ENCODE peak calls at places on chromosomes 13 and 19, in four cellular contexts. X, P, O and J are unnamed samples.

GRCh38 chr19:6034512-6034911 is 56.6 kb upstream of the RANBP3 start:
- DNase-seq in X (no peak), O (no peak), P (no peak), J (no peak)

GRCh38 chr19:46221981-46222610 is 7.4 kb upstream of the IGFL1 start:
- DNase-seq in O (peak), X (peak), P (peak), J (peak)

GRCh38 chr13:60261432-60262351 is 98.0 kb upstream of the DIAPH3 start:
- DNase-seq in O (no peak), X (no peak), P (no peak), J (peak)

GRCh38 chr19:15292847-15293582 is 39.3 kb downstream of the BRD4 start:
- DNase-seq in P (no peak), O (no peak), X (no peak), J (no peak)

GRCh38 chr19:48836089-48837017 is at the start of gene HSD17B14:
- DNase-seq in X (peak), O (peak), P (peak), J (peak)

GRCh38 chr19:2032296-2032941 is 16.9 kb upstream of the BTBD2 start:
- DNase-seq in X (peak), P (peak), O (peak), J (peak)

GRCh38 chr19:29524201-29524911 is 1.4 kb upstream of the VSTM2B start:
- DNase-seq in X (no peak), O (no peak), P (no peak), J (peak)

GRCh38 chr19:55811340-55811739 is 20.5 kb downstream of the NLRP11 start:
- DNase-seq in X (no peak), P (no peak), O (no peak), J (no peak)

GRCh38 chr13:22505489-22505888 is 675.3 kb upstream of the SGCG start:
- DNase-seq in P (no peak), X (no peak), O (no peak), J (no peak)

GRCh38 chr19:48780684-48781391 is 25.5 kb downstream of the FGF21 start:
- DNase-seq in P (peak), X (peak), O (peak), J (peak)

GRCh38 chr19:18832331-18833140 is 777 bp downstream of the UPF1 start:
- DNase-seq in O (peak), X (peak), P (peak), J (peak)

GRCh38 chr19:3880471-3881271 is at the start of gene ATCAY:
- DNase-seq in P (no peak), X (no peak), O (no peak), J (peak)

GRCh38 chr19:10430505-10431253 is 10.3 kb downstream of the PDE4A start:
- DNase-seq in O (no peak), P (peak), X (no peak), J (no peak)

GRCh38 chr13:64029343-64030093 is 2613.9 kb upstream of the PCDH20 start:
- DNase-seq in X (no peak), P (no peak), O (no peak), J (no peak)

GRCh38 chr19:49890349-49891311 is 6.1 kb downstream of the IL4I1 start:
- DNase-seq in O (no peak), P (no peak), X (no peak), J (no peak)

GRCh38 chr13:40667622-40667978 is 1.2 kb upstream of the FOXO1 start:
- DNase-seq in O (no peak), X (no peak), P (no peak), J (no peak)

GRCh38 chr13:42594577-42595571 is 20.9 kb downstream of the TNFSF11 start:
- DNase-seq in O (peak), P (peak), X (peak), J (peak)

GRCh38 chr13:111114362-111115050 is 604 bp upstream of the ARHGEF7 start:
- DNase-seq in O (peak), P (peak), X (peak), J (peak)

GRCh38 chr13:72342364-72342763 is 385.1 kb downstream of the MZT1 start:
- DNase-seq in X (no peak), P (no peak), O (no peak), J (no peak)

GRCh38 chr19:8973501-8974091 is 36.6 kb downstream of the MUC16 start:
- DNase-seq in X (no peak), P (peak), O (peak), J (peak)

GRCh38 chr19:14480695-14481069 is 5.5 kb upstream of the PTGER1 start:
- DNase-seq in O (peak), X (no peak), P (peak), J (no peak)

GRCh38 chr19:19137556-19138109 is 645 bp downstream of the TMEM161A start:
- DNase-seq in P (no peak), O (no peak), X (no peak), J (peak)